ENCODE peak calls at places on chromosomes 2 and 18, in ten cellular contexts. One of them, this sample, is unnamed.

GRCh38 chr2:101038455-101039255 is 36.6 kb downstream of the RPL31 start:
- DNase-seq in uterus: no peak
- DNase-seq in IMR-90: no peak
- DNase-seq in suprapubic skin: no peak
- DNase-seq in transverse colon: peak; percentile 7
- DNase-seq in heart left ventricle: no peak
- DNase-seq in sigmoid colon: no peak
- DNase-seq in adrenal gland: no peak
- DNase-seq in ovary: no peak
- DNase-seq in thyroid gland: no peak
- DNase-seq in this sample: no peak

GRCh38 chr2:28780496-28780895 is 28.9 kb downstream of the PPP1CB start:
- DNase-seq in uterus: no peak
- DNase-seq in IMR-90: no peak
- DNase-seq in suprapubic skin: no peak
- DNase-seq in transverse colon: no peak
- DNase-seq in heart left ventricle: no peak
- DNase-seq in sigmoid colon: no peak
- DNase-seq in adrenal gland: no peak
- DNase-seq in ovary: no peak
- DNase-seq in thyroid gland: no peak
- DNase-seq in this sample: no peak

GRCh38 chr18:54880706-54881105 is 52.4 kb downstream of the RAB27B start:
- DNase-seq in uterus: no peak
- DNase-seq in IMR-90: peak; percentile 79
- DNase-seq in suprapubic skin: no peak
- DNase-seq in transverse colon: no peak
- DNase-seq in heart left ventricle: no peak
- DNase-seq in sigmoid colon: no peak
- DNase-seq in adrenal gland: no peak
- DNase-seq in ovary: no peak
- DNase-seq in thyroid gland: no peak
- DNase-seq in this sample: no peak

GRCh38 chr2:217183471-217183870 is 323.6 kb upstream of the TNP1 start:
- DNase-seq in uterus: no peak
- DNase-seq in IMR-90: no peak
- DNase-seq in suprapubic skin: no peak
- DNase-seq in transverse colon: no peak
- DNase-seq in heart left ventricle: no peak
- DNase-seq in sigmoid colon: no peak
- DNase-seq in adrenal gland: no peak
- DNase-seq in ovary: no peak
- DNase-seq in thyroid gland: peak; percentile 49
- DNase-seq in this sample: no peak

GRCh38 chr2:20353597-20353996 is 3.0 kb upstream of the PUM2 start:
- DNase-seq in uterus: no peak
- DNase-seq in IMR-90: no peak
- DNase-seq in suprapubic skin: no peak
- DNase-seq in transverse colon: no peak
- DNase-seq in heart left ventricle: no peak
- DNase-seq in sigmoid colon: no peak
- DNase-seq in adrenal gland: no peak
- DNase-seq in ovary: no peak
- DNase-seq in thyroid gland: no peak
- DNase-seq in this sample: no peak

GRCh38 chr2:226403360-226403759 is 396.3 kb downstream of the IRS1 start:
- DNase-seq in uterus: no peak
- DNase-seq in IMR-90: peak; percentile 23
- DNase-seq in suprapubic skin: no peak
- DNase-seq in transverse colon: no peak
- DNase-seq in heart left ventricle: no peak
- DNase-seq in sigmoid colon: no peak
- DNase-seq in adrenal gland: no peak
- DNase-seq in ovary: no peak
- DNase-seq in thyroid gland: no peak
- DNase-seq in this sample: no peak

GRCh38 chr2:176128172-176129012 is 1.1 kb upstream of the HOXD8 start:
- DNase-seq in uterus: peak; percentile 53
- DNase-seq in IMR-90: no peak
- DNase-seq in suprapubic skin: peak; percentile 68
- DNase-seq in transverse colon: no peak
- DNase-seq in heart left ventricle: no peak
- DNase-seq in sigmoid colon: peak; percentile 65
- DNase-seq in adrenal gland: no peak
- DNase-seq in ovary: peak; percentile 48
- DNase-seq in thyroid gland: no peak
- DNase-seq in this sample: no peak

GRCh38 chr2:76193098-76193497 is 482.4 kb upstream of the GCFC2 start:
- DNase-seq in uterus: no peak
- DNase-seq in IMR-90: no peak
- DNase-seq in suprapubic skin: no peak
- DNase-seq in transverse colon: no peak
- DNase-seq in heart left ventricle: no peak
- DNase-seq in sigmoid colon: no peak
- DNase-seq in adrenal gland: no peak
- DNase-seq in ovary: no peak
- DNase-seq in thyroid gland: no peak
- DNase-seq in this sample: no peak

DNA sequence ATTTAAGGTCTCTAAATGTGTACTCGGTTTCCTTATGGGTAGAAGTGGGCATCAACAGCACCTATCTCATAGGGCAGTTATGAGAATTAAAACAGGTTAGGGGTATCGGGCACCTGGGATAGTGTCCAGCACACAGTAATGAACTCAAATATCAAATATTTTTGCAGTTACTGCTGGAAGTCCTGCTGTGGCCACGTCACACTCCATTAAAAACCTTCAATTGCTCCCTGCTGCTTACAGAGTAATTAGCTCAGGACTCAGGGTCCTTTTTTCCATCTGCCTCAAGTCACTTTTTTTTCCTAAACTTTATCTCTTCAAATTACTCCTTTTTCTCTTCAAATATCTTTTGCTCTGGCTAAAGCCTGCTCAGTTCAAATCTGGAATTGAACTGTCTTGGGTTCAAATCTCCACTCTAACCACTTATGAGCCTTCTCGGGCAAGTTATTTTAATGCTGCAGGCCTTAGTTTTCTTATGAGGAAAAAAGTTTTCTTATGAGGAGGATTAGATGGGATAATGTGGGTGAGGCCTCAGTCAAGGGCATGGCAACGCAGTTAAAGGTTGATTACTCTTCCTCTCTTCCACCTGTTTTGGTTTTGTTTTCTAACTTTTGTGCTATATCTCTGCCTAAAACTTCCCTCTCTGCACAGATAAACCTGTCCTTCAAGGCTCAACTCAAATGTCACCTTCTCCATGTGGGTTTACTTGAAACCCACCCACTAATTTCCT is 36.6 kb downstream of the SPRED2 start:
- DNase-seq in uterus: no peak
- DNase-seq in IMR-90: no peak
- DNase-seq in suprapubic skin: no peak
- DNase-seq in transverse colon: no peak
- DNase-seq in heart left ventricle: no peak
- DNase-seq in sigmoid colon: no peak
- DNase-seq in adrenal gland: no peak
- DNase-seq in ovary: no peak
- DNase-seq in thyroid gland: no peak
- DNase-seq in this sample: no peak
- H3K27ac ChIP-seq in uterus: no peak overlapping the region
- H3K27ac ChIP-seq in IMR-90: no peak overlapping the region
- H3K27ac ChIP-seq in suprapubic skin: peak overlapping the region; percentile 24
- H3K27ac ChIP-seq in transverse colon: peak overlapping the region; percentile 78
- H3K27ac ChIP-seq in heart left ventricle: no peak overlapping the region
- H3K27ac ChIP-seq in sigmoid colon: no peak overlapping the region
- H3K27ac ChIP-seq in adrenal gland: no peak overlapping the region
- H3K27ac ChIP-seq in ovary: no peak overlapping the region
- H3K27ac ChIP-seq in thyroid gland: peak overlapping the region; percentile 2
- H3K27ac ChIP-seq in this sample: no peak overlapping the region

DNA sequence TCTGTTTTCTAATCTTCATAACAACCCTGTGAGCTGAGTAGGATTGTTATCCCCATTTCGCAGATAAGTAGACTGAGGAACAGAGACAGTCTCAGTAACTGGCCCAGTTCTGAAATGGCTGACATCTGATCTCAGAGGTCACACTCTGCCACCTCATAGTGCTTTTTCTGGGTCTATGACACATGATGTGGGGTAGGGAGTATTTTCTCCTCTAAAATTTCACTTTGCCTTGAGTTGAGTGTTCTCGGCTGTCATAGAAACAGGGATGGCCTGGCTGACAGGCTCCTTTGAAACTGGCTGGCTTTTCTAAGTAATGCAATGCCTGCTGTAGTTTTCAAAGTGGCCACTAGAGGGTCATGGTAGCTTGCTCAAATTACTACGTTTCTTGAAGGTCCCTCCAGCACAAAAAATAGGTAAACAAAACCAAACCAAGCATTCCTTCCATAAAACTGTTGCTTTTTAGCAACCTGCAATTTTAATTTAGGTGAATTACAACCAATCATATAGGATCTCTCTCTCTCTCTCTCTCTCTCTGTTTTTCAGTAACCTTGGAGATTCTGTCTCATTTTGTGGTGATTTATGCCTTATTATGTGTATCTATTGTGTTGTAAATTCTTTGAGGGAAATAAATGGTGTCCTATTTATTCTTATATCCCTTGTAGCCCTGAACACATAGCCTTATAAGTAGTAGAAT is 84.2 kb upstream of the TTN start:
- DNase-seq in uterus: peak; percentile 57
- DNase-seq in IMR-90: peak; percentile 63
- DNase-seq in suprapubic skin: no peak
- DNase-seq in transverse colon: peak; percentile 50
- DNase-seq in heart left ventricle: peak; percentile 63
- DNase-seq in sigmoid colon: no peak
- DNase-seq in adrenal gland: peak; percentile 68
- DNase-seq in ovary: peak; percentile 38
- DNase-seq in thyroid gland: peak; percentile 50
- DNase-seq in this sample: peak; percentile 88
- H3K4me1 ChIP-seq in uterus: no peaks in the 10 kb centered on the region
- H3K4me1 ChIP-seq in IMR-90: no peaks in the 10 kb centered on the region
- H3K4me1 ChIP-seq in suprapubic skin: peaks cover 4% of the 10 kb centered on the region
- H3K4me1 ChIP-seq in transverse colon: no peaks in the 10 kb centered on the region
- H3K4me1 ChIP-seq in heart left ventricle: no peaks in the 10 kb centered on the region
- H3K4me1 ChIP-seq in sigmoid colon: no peaks in the 10 kb centered on the region
- H3K4me1 ChIP-seq in adrenal gland: no peaks in the 10 kb centered on the region
- H3K4me1 ChIP-seq in ovary: no peaks in the 10 kb centered on the region
- H3K4me1 ChIP-seq in thyroid gland: no peaks in the 10 kb centered on the region
- H3K4me1 ChIP-seq in this sample: no peaks in the 10 kb centered on the region

GRCh38 chr2:8636691-8637636 is 44.9 kb upstream of the ID2 start:
- DNase-seq in uterus: peak; percentile 45
- DNase-seq in IMR-90: peak; percentile 68
- DNase-seq in suprapubic skin: no peak
- DNase-seq in transverse colon: no peak
- DNase-seq in heart left ventricle: no peak
- DNase-seq in sigmoid colon: peak; percentile 60
- DNase-seq in adrenal gland: peak; percentile 21
- DNase-seq in ovary: peak; percentile 59
- DNase-seq in thyroid gland: peak; percentile 63
- DNase-seq in this sample: peak; percentile 57

GRCh38 chr2:8641516-8641915 is 40.3 kb upstream of the ID2 start:
- DNase-seq in uterus: no peak
- DNase-seq in IMR-90: no peak
- DNase-seq in suprapubic skin: no peak
- DNase-seq in transverse colon: no peak
- DNase-seq in heart left ventricle: no peak
- DNase-seq in sigmoid colon: no peak
- DNase-seq in adrenal gland: no peak
- DNase-seq in ovary: no peak
- DNase-seq in thyroid gland: no peak
- DNase-seq in this sample: no peak

GRCh38 chr2:8640498-8640897 is 41.4 kb upstream of the ID2 start:
- DNase-seq in uterus: no peak
- DNase-seq in IMR-90: no peak
- DNase-seq in suprapubic skin: no peak
- DNase-seq in transverse colon: no peak
- DNase-seq in heart left ventricle: no peak
- DNase-seq in sigmoid colon: peak; percentile 54
- DNase-seq in adrenal gland: no peak
- DNase-seq in ovary: no peak
- DNase-seq in thyroid gland: no peak
- DNase-seq in this sample: no peak

GRCh38 chr2:8638327-8638726 is 43.5 kb upstream of the ID2 start:
- DNase-seq in uterus: no peak
- DNase-seq in IMR-90: no peak
- DNase-seq in suprapubic skin: no peak
- DNase-seq in transverse colon: no peak
- DNase-seq in heart left ventricle: no peak
- DNase-seq in sigmoid colon: peak; percentile 36
- DNase-seq in adrenal gland: no peak
- DNase-seq in ovary: no peak
- DNase-seq in thyroid gland: no peak
- DNase-seq in this sample: no peak

GRCh38 chr2:8639122-8639635 is 42.7 kb upstream of the ID2 start:
- DNase-seq in uterus: no peak
- DNase-seq in IMR-90: no peak
- DNase-seq in suprapubic skin: no peak
- DNase-seq in transverse colon: no peak
- DNase-seq in heart left ventricle: no peak
- DNase-seq in sigmoid colon: no peak
- DNase-seq in adrenal gland: no peak
- DNase-seq in ovary: no peak
- DNase-seq in thyroid gland: no peak
- DNase-seq in this sample: no peak
- TF ChIP-seq POLR2A in uterus: no peak
- TF ChIP-seq POLR2A in IMR-90: no peak
- TF ChIP-seq POLR2A in suprapubic skin: no peak
- TF ChIP-seq POLR2A in transverse colon: no peak
- TF ChIP-seq POLR2A in heart left ventricle: no peak
- TF ChIP-seq POLR2A in sigmoid colon: no peak
- TF ChIP-seq POLR2A in adrenal gland: no peak
- TF ChIP-seq POLR2A in ovary: no peak
- TF ChIP-seq POLR2A in thyroid gland: no peak
- TF ChIP-seq POLR2A in this sample: no peak

GRCh38 chr2:238645095-238645494 is 202.8 kb upstream of the TWIST2 start:
- DNase-seq in uterus: no peak
- DNase-seq in IMR-90: no peak
- DNase-seq in suprapubic skin: no peak
- DNase-seq in transverse colon: no peak
- DNase-seq in heart left ventricle: no peak
- DNase-seq in sigmoid colon: no peak
- DNase-seq in adrenal gland: no peak
- DNase-seq in ovary: no peak
- DNase-seq in thyroid gland: no peak
- DNase-seq in this sample: no peak

GRCh38 chr2:238643400-238643907 is 204.4 kb upstream of the TWIST2 start:
- DNase-seq in uterus: no peak
- DNase-seq in IMR-90: no peak
- DNase-seq in suprapubic skin: no peak
- DNase-seq in transverse colon: no peak
- DNase-seq in heart left ventricle: no peak
- DNase-seq in sigmoid colon: no peak
- DNase-seq in adrenal gland: no peak
- DNase-seq in ovary: no peak
- DNase-seq in thyroid gland: no peak
- DNase-seq in this sample: no peak

GRCh38 chr2:238645716-238646115 is 202.2 kb upstream of the TWIST2 start:
- DNase-seq in uterus: no peak
- DNase-seq in IMR-90: no peak
- DNase-seq in suprapubic skin: no peak
- DNase-seq in transverse colon: no peak
- DNase-seq in heart left ventricle: no peak
- DNase-seq in sigmoid colon: no peak
- DNase-seq in adrenal gland: no peak
- DNase-seq in ovary: no peak
- DNase-seq in thyroid gland: no peak
- DNase-seq in this sample: no peak

GRCh38 chr2:238642973-238643372 is 204.9 kb upstream of the TWIST2 start:
- DNase-seq in uterus: no peak
- DNase-seq in IMR-90: no peak
- DNase-seq in suprapubic skin: no peak
- DNase-seq in transverse colon: no peak
- DNase-seq in heart left ventricle: no peak
- DNase-seq in sigmoid colon: no peak
- DNase-seq in adrenal gland: no peak
- DNase-seq in ovary: no peak
- DNase-seq in thyroid gland: no peak
- DNase-seq in this sample: no peak

GRCh38 chr2:238644095-238645081 is 203.5 kb upstream of the TWIST2 start:
- DNase-seq in uterus: peak; percentile 67
- DNase-seq in IMR-90: peak; percentile 86
- DNase-seq in suprapubic skin: peak; percentile 70
- DNase-seq in transverse colon: no peak
- DNase-seq in heart left ventricle: no peak
- DNase-seq in sigmoid colon: no peak
- DNase-seq in adrenal gland: peak; percentile 74
- DNase-seq in ovary: no peak
- DNase-seq in thyroid gland: no peak
- DNase-seq in this sample: no peak
- H3K27ac ChIP-seq in uterus: peak overlapping the region; percentile 88
- H3K27ac ChIP-seq in IMR-90: peak overlapping the region; percentile 77
- H3K27ac ChIP-seq in suprapubic skin: peak overlapping the region; percentile 89
- H3K27ac ChIP-seq in transverse colon: peak overlapping the region; percentile 69
- H3K27ac ChIP-seq in heart left ventricle: no peak overlapping the region
- H3K27ac ChIP-seq in sigmoid colon: peak overlapping the region; percentile 82
- H3K27ac ChIP-seq in adrenal gland: peak overlapping the region; percentile 90
- H3K27ac ChIP-seq in ovary: no peak overlapping the region
- H3K27ac ChIP-seq in thyroid gland: no peak overlapping the region
- H3K27ac ChIP-seq in this sample: no peak overlapping the region

This sample was measured in testis.